ENCODE peak calls at places on chromosome 7, in four cellular contexts. One of them, this sample, is unnamed.

GRCh38 chr7:101644879-101645278 is 15.8 kb upstream of the MYL10 start:
- DNase-seq in NCI-H446: no peak
- DNase-seq in T-cell: no peak
- DNase-seq in anterior cingulate cortex: no peak
- DNase-seq in this sample: no peak

GRCh38 chr7:70881470-70881869 is 250.5 kb upstream of the GALNT17 start:
- DNase-seq in NCI-H446: no peak
- DNase-seq in T-cell: no peak
- DNase-seq in anterior cingulate cortex: no peak
- DNase-seq in this sample: no peak

GRCh38 chr7:72087926-72088325 is 324.2 kb downstream of the CALN1 start:
- DNase-seq in NCI-H446: no peak
- DNase-seq in T-cell: no peak
- DNase-seq in anterior cingulate cortex: no peak
- DNase-seq in this sample: no peak

GRCh38 chr7:45196374-45196773 is 38.8 kb downstream of the RAMP3 start:
- DNase-seq in NCI-H446: no peak
- DNase-seq in T-cell: no peak
- DNase-seq in anterior cingulate cortex: no peak
- DNase-seq in this sample: no peak

GRCh38 chr7:70630647-70631457 is 501.1 kb upstream of the GALNT17 start:
- DNase-seq in NCI-H446: peak; percentile 80
- DNase-seq in T-cell: no peak
- DNase-seq in anterior cingulate cortex: no peak
- DNase-seq in this sample: no peak

GRCh38 chr7:64581929-64582894 is 19.3 kb upstream of the ZNF680 start:
- DNase-seq in NCI-H446: no peak
- DNase-seq in T-cell: no peak
- DNase-seq in anterior cingulate cortex: no peak
- DNase-seq in this sample: no peak

GRCh38 chr7:103702454-103702853 is 256.4 kb upstream of the SLC26A5 start:
- DNase-seq in NCI-H446: no peak
- DNase-seq in T-cell: no peak
- DNase-seq in anterior cingulate cortex: no peak
- DNase-seq in this sample: no peak

GRCh38 chr7:116197355-116197754 is 13.0 kb upstream of the TES start:
- DNase-seq in NCI-H446: no peak
- DNase-seq in T-cell: no peak
- DNase-seq in anterior cingulate cortex: no peak
- DNase-seq in this sample: no peak

GRCh38 chr7:104126411-104126841 is 81.4 kb downstream of the ORC5 start:
- DNase-seq in NCI-H446: peak; percentile 94
- DNase-seq in T-cell: no peak
- DNase-seq in anterior cingulate cortex: no peak
- DNase-seq in this sample: no peak

GRCh38 chr7:20021834-20022233 is 195.3 kb downstream of the MACC1 start:
- DNase-seq in NCI-H446: no peak
- DNase-seq in T-cell: no peak
- DNase-seq in anterior cingulate cortex: no peak
- DNase-seq in this sample: no peak

GRCh38 chr7:52715701-52716100 is 319.7 kb upstream of the POM121L12 start:
- DNase-seq in NCI-H446: no peak
- DNase-seq in T-cell: no peak
- DNase-seq in anterior cingulate cortex: no peak
- DNase-seq in this sample: no peak

GRCh38 chr7:36155811-36156361 is 2.8 kb downstream of the EEPD1 start:
- DNase-seq in NCI-H446: peak; percentile 36
- DNase-seq in T-cell: no peak
- DNase-seq in anterior cingulate cortex: peak; percentile 25
- DNase-seq in this sample: no peak

GRCh38 chr7:13800694-13801448 is 188.6 kb downstream of the ETV1 start:
- DNase-seq in NCI-H446: peak; percentile 67
- DNase-seq in T-cell: no peak
- DNase-seq in anterior cingulate cortex: no peak
- DNase-seq in this sample: peak; percentile 22

GRCh38 chr7:7256731-7257274 is 74.5 kb downstream of the C1GALT1 start:
- DNase-seq in NCI-H446: peak; percentile 7
- DNase-seq in T-cell: no peak
- DNase-seq in anterior cingulate cortex: no peak
- DNase-seq in this sample: no peak

GRCh38 chr7:78542551-78542950 is 744.0 kb downstream of the PHTF2 start:
- DNase-seq in NCI-H446: no peak
- DNase-seq in T-cell: no peak
- DNase-seq in anterior cingulate cortex: no peak
- DNase-seq in this sample: peak; percentile 66

GRCh38 chr7:71477441-71477840 is 345.5 kb downstream of the GALNT17 start:
- DNase-seq in NCI-H446: no peak
- DNase-seq in T-cell: no peak
- DNase-seq in anterior cingulate cortex: no peak
- DNase-seq in this sample: no peak

GRCh38 chr7:78448915-78449314 is 650.3 kb downstream of the PHTF2 start:
- DNase-seq in NCI-H446: no peak
- DNase-seq in T-cell: no peak
- DNase-seq in anterior cingulate cortex: no peak
- DNase-seq in this sample: no peak

GRCh38 chr7:101210143-101210542 is 7.2 kb downstream of the PLOD3 start:
- DNase-seq in NCI-H446: no peak
- DNase-seq in T-cell: no peak
- DNase-seq in anterior cingulate cortex: no peak
- DNase-seq in this sample: no peak

GRCh38 chr7:135562720-135563119 is 5.0 kb downstream of the NUP205 start:
- DNase-seq in NCI-H446: no peak
- DNase-seq in T-cell: no peak
- DNase-seq in anterior cingulate cortex: no peak
- DNase-seq in this sample: no peak

GRCh38 chr7:50206521-50207250 is 97.8 kb upstream of the IKZF1 start:
- DNase-seq in NCI-H446: no peak
- DNase-seq in T-cell: peak; percentile 77
- DNase-seq in anterior cingulate cortex: no peak
- DNase-seq in this sample: no peak

GRCh38 chr7:92838934-92839333 is 2.6 kb upstream of the CDK6 start:
- DNase-seq in NCI-H446: no peak
- DNase-seq in T-cell: no peak
- DNase-seq in anterior cingulate cortex: no peak
- DNase-seq in this sample: no peak

This sample was measured in SK-MEL-5.